ENCODE peak calls at places on chromosome 4, in ten cellular contexts. L is IMR-90, R is ovary, C is cardiac muscle cell, H is mesendoderm, J is cardiac fibroblast, Z is AG10803, X is RWPE2, Q is sigmoid colon, G is body of pancreas. K is an unnamed sample.

GRCh38 chr4:170491981-170492380 is 402.2 kb upstream of the AADAT start:
- DNase-seq in H (no peak), J (no peak), X (no peak), G (no peak), C (no peak), L (no peak), R (no peak), Z (no peak), Q (no peak), K (no peak)

GRCh38 chr4:166493828-166494432 is 620.9 kb downstream of the TLL1 start:
- DNase-seq in Z (peak), X (no peak), H (peak), G (no peak), C (no peak), J (no peak), L (no peak), Q (no peak), R (no peak), K (no peak)

GRCh38 chr4:123418486-123418931 is 21.9 kb downstream of the SPRY1 start:
- DNase-seq in Z (peak), L (peak), C (peak), G (peak), H (peak), Q (no peak), J (peak), X (no peak), R (no peak), K (no peak)

GRCh38 chr4:119035941-119036737 is 99.5 kb upstream of the MYOZ2 start:
- DNase-seq in G (no peak), Z (peak), X (no peak), C (no peak), R (no peak), Q (peak), J (no peak), H (no peak), L (peak), K (no peak)

GRCh38 chr4:108840426-108840975 is 77.6 kb upstream of the ETNPPL start:
- DNase-seq in G (no peak), C (no peak), X (no peak), J (no peak), R (no peak), Z (no peak), H (no peak), Q (no peak), L (no peak), K (no peak)

GRCh38 chr4:188428935-188429334 is 289.7 kb downstream of the TRIML1 start:
- DNase-seq in G (peak), H (peak), C (no peak), J (peak), Z (no peak), Q (no peak), L (peak), X (no peak), R (no peak), K (no peak)

GRCh38 chr4:23747131-23747752 is 142.6 kb downstream of the PPARGC1A start:
- DNase-seq in Z (no peak), H (no peak), L (no peak), X (no peak), G (peak), Q (no peak), C (no peak), R (no peak), J (no peak), K (no peak)

GRCh38 chr4:27934881-27935280 is 1074.2 kb downstream of the STIM2 start:
- DNase-seq in Q (no peak), R (no peak), H (no peak), L (no peak), G (no peak), Z (no peak), C (no peak), X (no peak), J (no peak), K (no peak)

GRCh38 chr4:90099795-90100194 is 27.4 kb upstream of the CCSER1 start:
- DNase-seq in H (no peak), G (no peak), Q (no peak), Z (no peak), R (no peak), X (no peak), J (no peak), L (no peak), C (no peak), K (peak)

GRCh38 chr4:139469216-139469615 is 15.3 kb downstream of the RAB33B start:
- DNase-seq in L (peak), C (no peak), G (no peak), J (peak), R (no peak), Z (no peak), Q (no peak), H (no peak), X (no peak), K (no peak)

GRCh38 chr4:171017596-171017995 is 795.6 kb upstream of the GALNTL6 start:
- DNase-seq in Z (no peak), R (no peak), L (no peak), G (no peak), H (no peak), Q (no peak), C (no peak), X (no peak), J (no peak), K (no peak)

GRCh38 chr4:1608196-1608820 is 75.8 kb downstream of the FAM53A start:
- DNase-seq in Z (no peak), R (no peak), X (peak), G (no peak), C (no peak), J (no peak), Q (peak), H (no peak), L (no peak), K (no peak)

GRCh38 chr4:153233761-153234371 is 29.6 kb downstream of the TRIM2 start:
- DNase-seq in G (peak), Q (peak), J (peak), C (no peak), L (peak), R (no peak), Z (peak), H (peak), X (no peak), K (peak)

GRCh38 chr4:82810171-82810570 is 11.6 kb upstream of the SCD5 start:
- DNase-seq in L (no peak), J (no peak), X (no peak), Q (no peak), C (no peak), Z (no peak), G (no peak), R (no peak), H (no peak), K (no peak)

GRCh38 chr4:74671074-74671698 is 123.1 kb downstream of the BTC start:
- DNase-seq in Z (peak), J (peak), Q (no peak), G (peak), R (no peak), X (no peak), C (peak), H (peak), L (peak), K (peak)

GRCh38 chr4:183026701-183027100 is 72.4 kb upstream of the WWC2 start:
- DNase-seq in G (no peak), R (no peak), Q (no peak), H (no peak), Z (no peak), L (no peak), J (no peak), X (no peak), C (no peak), K (no peak)

GRCh38 chr4:143273170-143273917 is 63.3 kb upstream of the GAB1 start:
- DNase-seq in X (no peak), G (no peak), L (peak), Z (no peak), C (no peak), R (no peak), H (no peak), Q (no peak), J (no peak), K (no peak)

GRCh38 chr4:168707205-168707604 is 210.4 kb downstream of the PALLD start:
- DNase-seq in J (no peak), X (no peak), R (no peak), C (no peak), L (peak), Z (no peak), Q (no peak), G (no peak), H (no peak), K (no peak)

GRCh38 chr4:143391261-143391660 is 54.6 kb downstream of the GAB1 start:
- DNase-seq in C (no peak), X (no peak), L (no peak), H (no peak), R (no peak), G (no peak), Z (no peak), Q (no peak), J (no peak), K (no peak)

GRCh38 chr4:108834787-108835384 is 72.0 kb upstream of the ETNPPL start:
- DNase-seq in C (peak), Q (no peak), G (no peak), H (peak), J (peak), X (no peak), R (no peak), L (peak), Z (peak), K (no peak)

GRCh38 chr4:17316566-17316965 is 195.3 kb downstream of the QDPR start:
- DNase-seq in G (no peak), Z (no peak), Q (no peak), X (no peak), H (no peak), L (peak), C (no peak), R (no peak), J (no peak), K (no peak)

GRCh38 chr4:57080781-57081650 is 29.2 kb downstream of the IGFBP7 start:
- DNase-seq in X (peak), L (peak), R (no peak), Z (peak), J (peak), H (peak), G (no peak), C (no peak), Q (no peak), K (peak)

GRCh38 chr4:132839070-132839469 is 310.0 kb upstream of the PCDH10 start:
- DNase-seq in J (no peak), L (no peak), Q (no peak), H (no peak), Z (no peak), R (no peak), C (no peak), X (no peak), G (no peak), K (no peak)

GRCh38 chr4:4880492-4880891 is 21.0 kb downstream of the MSX1 start:
- DNase-seq in X (no peak), C (no peak), H (no peak), R (no peak), L (no peak), J (no peak), Z (no peak), Q (no peak), G (no peak), K (no peak)

GRCh38 chr4:71524746-71525145 is 185.9 kb downstream of the SLC4A4 start:
- DNase-seq in J (no peak), H (no peak), R (no peak), Z (no peak), X (no peak), G (no peak), L (no peak), C (no peak), Q (no peak), K (no peak)

GRCh38 chr4:172995704-172996103 is 172.9 kb upstream of the GALNT7 start:
- DNase-seq in G (no peak), Q (no peak), H (no peak), J (no peak), C (no peak), Z (no peak), X (no peak), R (no peak), L (no peak), K (no peak)

GRCh38 chr4:968621-969394 is 4.6 kb downstream of the DGKQ start:
- DNase-seq in X (no peak), G (peak), H (no peak), L (no peak), C (no peak), J (no peak), Q (no peak), Z (no peak), R (no peak), K (no peak)

GRCh38 chr4:121801715-121802075 is 572 bp downstream of the EXOSC9 start:
- DNase-seq in L (no peak), Q (no peak), G (no peak), X (no peak), C (no peak), H (no peak), J (no peak), R (no peak), Z (no peak), K (no peak)

GRCh38 chr4:164169591-164169990 is 584.3 kb upstream of the SMIM31 start:
- DNase-seq in R (no peak), H (no peak), Z (no peak), L (peak), G (no peak), J (no peak), C (no peak), Q (no peak), X (no peak), K (no peak)

GRCh38 chr4:38669233-38669632 is 5.2 kb downstream of the KLF3 start:
- DNase-seq in G (no peak), J (peak), L (no peak), R (no peak), Z (no peak), X (no peak), Q (no peak), H (peak), C (no peak), K (no peak)

GRCh38 chr4:78667337-78667736 is 108.8 kb upstream of the BMP2K start:
- DNase-seq in Z (no peak), H (no peak), C (no peak), R (no peak), Q (no peak), G (no peak), X (no peak), L (no peak), J (no peak), K (no peak)

GRCh38 chr4:141011799-141012377 is 121.4 kb downstream of the RNF150 start:
- DNase-seq in L (no peak), Z (peak), C (no peak), Q (peak), G (no peak), X (no peak), R (no peak), J (no peak), H (no peak), K (no peak)

DNA sequence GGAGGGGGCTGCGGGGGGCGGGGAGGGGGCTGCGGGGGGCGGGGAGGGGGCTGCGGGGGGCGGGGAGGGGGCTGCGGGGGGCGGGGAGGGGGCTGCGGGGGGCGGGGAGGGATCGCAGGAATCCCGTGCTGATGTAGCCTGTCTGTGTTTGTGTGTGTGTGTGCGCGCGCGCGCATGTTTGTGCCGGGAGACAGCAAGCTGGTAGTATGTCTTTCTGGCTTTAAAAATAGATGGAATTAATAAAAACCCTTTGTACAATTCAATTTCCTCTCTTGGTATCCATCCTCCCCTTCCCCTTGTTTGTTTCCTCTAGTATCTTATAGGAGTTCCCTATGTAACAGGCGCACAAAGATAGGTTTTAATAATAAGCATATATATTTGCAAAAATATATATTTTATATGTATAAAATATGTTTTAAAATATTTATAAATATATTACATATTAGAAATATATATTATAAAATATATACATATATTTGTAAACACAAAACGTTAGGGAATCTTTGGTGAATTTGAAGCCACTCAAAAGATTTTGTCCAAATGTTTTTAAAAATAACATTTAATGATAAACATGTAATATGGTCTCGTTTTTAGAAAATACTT is 782 bp downstream of the ARHGAP24 start:
- DNase-seq in G (peak), R (peak), Z (peak), J (peak), L (no peak), H (no peak), Q (no peak), C (peak), X (no peak), K (no peak)
- H3K4me3 ChIP-seq in G (peak), R (peak), Z (peak), J (peak), L (peak), H (no peak), Q (peak), C (peak), X (peak), K (no peak)

GRCh38 chr4:185813133-185813532 is 1.1 kb upstream of the SORBS2 start:
- DNase-seq in L (no peak), Z (no peak), Q (no peak), R (no peak), G (no peak), X (no peak), H (no peak), J (no peak), C (no peak), K (no peak)

GRCh38 chr4:185809517-185810071 is 2.4 kb downstream of the SORBS2 start:
- DNase-seq in G (no peak), Q (no peak), R (no peak), L (no peak), H (no peak), C (no peak), J (no peak), X (no peak), Z (no peak), K (no peak)

GRCh38 chr4:185805979-185806378 is 6.0 kb downstream of the SORBS2 start:
- DNase-seq in Z (no peak), L (no peak), J (no peak), R (no peak), H (no peak), Q (no peak), X (no peak), G (no peak), C (no peak), K (no peak)

GRCh38 chr4:185811509-185812364 is at the start of gene SORBS2:
- DNase-seq in Z (peak), Q (peak), C (peak), X (no peak), L (peak), G (peak), H (peak), J (peak), R (no peak), K (peak)

DNA sequence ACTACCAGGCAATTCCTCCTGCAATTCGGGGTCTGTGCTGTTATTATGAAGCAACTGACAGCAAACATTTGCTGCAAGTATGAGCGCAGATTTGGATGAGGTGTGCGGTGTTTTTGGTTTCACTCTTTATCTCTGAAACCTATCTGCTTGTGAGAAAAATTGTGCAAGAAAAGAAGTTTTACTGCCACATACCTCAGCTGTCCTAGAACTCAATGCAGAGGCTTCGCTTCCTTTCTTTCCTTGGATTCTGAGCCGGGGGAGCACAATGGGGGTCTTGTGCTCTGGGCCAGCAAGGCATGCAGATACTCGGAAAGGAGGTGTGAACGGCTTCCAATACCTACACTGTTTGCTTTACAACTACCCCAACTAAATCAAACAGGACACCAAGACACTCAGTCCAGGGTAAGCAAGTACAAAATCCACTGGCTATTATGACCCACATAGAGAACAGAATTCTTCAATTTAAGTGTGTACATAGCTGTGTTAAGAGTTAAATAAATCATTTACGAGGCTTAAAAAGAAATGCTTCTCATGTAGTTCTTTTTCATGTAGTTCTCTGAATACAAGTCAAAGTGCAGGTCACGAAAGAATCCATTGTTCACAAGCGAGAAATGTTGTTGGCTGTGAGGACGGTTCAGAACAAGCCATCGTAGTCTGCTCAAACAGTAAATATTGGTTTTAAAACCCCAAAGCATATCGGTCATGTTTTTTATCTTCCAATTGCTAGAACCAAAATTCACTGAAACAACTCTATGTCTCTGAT is 1.1 kb downstream of the SORBS2 start:
- DNase-seq in J (no peak), Z (no peak), G (no peak), C (no peak), X (no peak), Q (no peak), H (peak), L (no peak), R (no peak), K (no peak)
- H3K4me3 ChIP-seq in J (peak), Z (no peak), G (peak), C (peak), X (peak), Q (peak), H (no peak), L (no peak), R (peak), K (peak)

GRCh38 chr4:52684896-52685295 is 25.8 kb upstream of the USP46 start:
- DNase-seq in G (no peak), R (no peak), X (no peak), Q (no peak), Z (no peak), J (no peak), L (no peak), C (no peak), H (no peak), K (no peak)
- H3K4me3 ChIP-seq in G (no peak), R (no peak), X (no peak), Q (no peak), Z (no peak), J (no peak), L (no peak), C (no peak), H (no peak), K (no peak)

GRCh38 chr4:55079451-55080173 is 45.8 kb downstream of the KDR start:
- DNase-seq in G (no peak), X (no peak), L (no peak), H (peak), R (no peak), Q (no peak), J (no peak), Z (peak), C (no peak), K (peak)
- H3K4me3 ChIP-seq in G (no peak), X (no peak), L (no peak), H (no peak), R (no peak), Q (no peak), J (no peak), Z (peak), C (no peak), K (no peak)

GRCh38 chr4:76690091-76690905 is 207.6 kb downstream of the SOWAHB start:
- DNase-seq in J (no peak), R (no peak), L (peak), C (no peak), Q (no peak), G (peak), Z (peak), H (peak), X (no peak), K (peak)
- H3K4me3 ChIP-seq in J (peak), R (peak), L (peak), C (peak), Q (peak), G (no peak), Z (peak), H (peak), X (peak), K (peak)

K was measured in adrenal gland.